ENCODE peak calls at places on chromosomes 3 and 15, in six cellular contexts. D, S, J, U, L and I are unnamed samples.

GRCh38 chr3:113231827-113232253 is 20.5 kb downstream of the BOC start:
- DNase-seq in S (no peak), U (peak), D (peak), L (no peak), J (peak), I (peak)

GRCh38 chr15:98765610-98766009 is 117.3 kb downstream of the IGF1R start:
- DNase-seq in U (no peak), J (no peak), D (no peak), L (no peak), S (no peak), I (no peak)

GRCh38 chr3:25603703-25604102 is 61.0 kb downstream of the TOP2B start:
- DNase-seq in S (no peak), D (no peak), J (no peak), L (no peak), U (peak), I (no peak)

GRCh38 chr15:84648539-84648938 is 5.5 kb downstream of the WDR73 start:
- DNase-seq in S (no peak), L (no peak), J (no peak), U (no peak), D (no peak), I (no peak)

GRCh38 chr3:54818942-54819341 is 108.9 kb downstream of the LRTM1 start:
- DNase-seq in J (no peak), L (no peak), S (no peak), D (no peak), U (no peak), I (no peak)

GRCh38 chr3:113247664-113248458 is 36.5 kb downstream of the BOC start:
- DNase-seq in D (no peak), U (no peak), S (no peak), J (no peak), L (no peak), I (no peak)

GRCh38 chr15:63023351-63023945 is 19.1 kb upstream of the TPM1 start:
- DNase-seq in D (peak), S (no peak), L (no peak), U (peak), J (no peak), I (no peak)

GRCh38 chr3:192550356-192550755 is 177.0 kb downstream of the FGF12 start:
- DNase-seq in U (no peak), J (no peak), D (no peak), S (no peak), L (no peak), I (no peak)

GRCh38 chr3:185789891-185790830 is 34.7 kb downstream of the IGF2BP2 start:
- DNase-seq in D (peak), L (no peak), S (no peak), U (no peak), J (no peak), I (no peak)

GRCh38 chr3:185788292-185788691 is 36.5 kb downstream of the IGF2BP2 start:
- DNase-seq in U (no peak), J (no peak), S (no peak), L (no peak), D (no peak), I (no peak)

GRCh38 chr3:185786956-185787877 is 37.6 kb downstream of the IGF2BP2 start:
- DNase-seq in J (no peak), D (no peak), L (no peak), S (no peak), U (no peak), I (no peak)

GRCh38 chr3:185792955-185793354 is 31.9 kb downstream of the IGF2BP2 start:
- DNase-seq in D (no peak), U (no peak), J (no peak), L (no peak), S (no peak), I (no peak)

GRCh38 chr3:185789134-185789533 is 35.7 kb downstream of the IGF2BP2 start:
- DNase-seq in J (no peak), S (no peak), U (no peak), L (no peak), D (no peak), I (peak)
- H2BK120ac ChIP-seq in J (no peak), S (peak), U (no peak), L (no peak), D (no peak), I (no peak)

GRCh38 chr3:138833908-138834358 is 795 bp downstream of the PIK3CB start:
- DNase-seq in L (no peak), S (no peak), J (no peak), D (peak), U (no peak), I (peak)
- H2BK120ac ChIP-seq in L (no peak), S (no peak), J (no peak), D (no peak), U (no peak), I (no peak)

GRCh38 chr15:92880796-92881569 is 19.1 kb upstream of the CHD2 start:
- DNase-seq in J (no peak), U (no peak), L (no peak), D (no peak), S (no peak), I (no peak)
- H2BK120ac ChIP-seq in J (no peak), U (no peak), L (no peak), D (peak), S (no peak), I (no peak)

DNA sequence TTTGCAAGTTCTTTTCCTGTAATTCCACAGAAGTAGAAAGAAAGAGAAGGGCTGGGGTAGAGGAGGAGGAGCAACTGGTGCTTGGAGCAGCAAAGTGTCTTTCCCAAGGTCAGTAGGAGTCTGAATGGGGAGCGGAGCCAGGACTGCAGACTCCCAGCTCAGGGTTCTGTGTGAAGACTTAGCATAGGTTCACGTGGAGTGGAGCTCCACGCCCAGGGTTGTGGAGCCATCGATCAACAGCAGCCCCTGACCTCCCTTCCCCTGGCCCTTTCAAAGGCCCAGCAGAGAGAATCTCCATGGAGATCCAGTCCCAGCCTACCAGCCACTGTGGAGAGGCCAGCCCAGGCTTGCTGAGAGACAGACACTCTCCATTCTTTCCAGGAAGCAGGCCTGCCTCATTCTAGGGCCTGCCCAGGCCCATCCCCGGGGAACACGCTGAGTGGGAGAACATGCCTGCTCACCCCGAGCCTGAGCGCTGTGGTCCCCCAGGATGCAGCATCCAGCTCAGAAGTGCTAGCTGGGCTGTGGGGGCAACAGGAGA is 62.1 kb downstream of the CORO2B start:
- DNase-seq in D (no peak), J (no peak), U (no peak), L (no peak), S (no peak), I (no peak)
- H2BK120ac ChIP-seq in D (peak), J (no peak), U (peak), L (peak), S (no peak), I (no peak)

GRCh38 chr15:77507151-77507847 is 86.6 kb downstream of the HMG20A start:
- DNase-seq in D (no peak), L (no peak), J (no peak), S (no peak), U (no peak), I (no peak)
- H2BK120ac ChIP-seq in D (no peak), L (no peak), J (no peak), S (no peak), U (no peak), I (no peak)

DNA sequence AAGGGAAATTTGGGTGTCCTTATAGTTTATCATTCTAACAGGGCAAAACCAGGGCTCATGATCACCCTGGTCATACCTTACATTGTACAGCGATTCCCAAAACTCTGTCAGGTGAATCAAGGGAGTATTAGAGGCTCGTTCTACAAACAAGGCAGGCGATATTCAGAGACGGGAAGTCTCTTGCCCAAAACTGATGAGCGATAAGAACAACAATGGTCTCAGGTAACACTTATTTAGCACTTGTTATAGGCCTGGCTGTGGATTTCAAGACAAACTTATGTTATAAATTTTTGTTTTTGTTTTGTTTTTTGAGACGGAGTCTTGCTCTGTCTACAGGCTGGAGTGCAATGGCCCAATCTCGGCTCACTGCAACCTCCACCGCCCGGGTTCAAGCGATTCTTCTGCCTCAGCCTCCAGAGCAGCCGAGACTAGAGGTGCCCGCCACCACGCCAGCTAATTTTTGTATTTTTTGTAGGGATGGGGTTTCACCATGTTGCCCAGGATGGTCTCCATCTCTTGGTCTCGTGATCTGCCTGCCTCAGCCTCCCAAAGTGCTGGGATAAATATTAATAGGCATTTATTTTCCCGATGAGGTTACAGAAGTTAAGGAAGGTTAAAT is 12.8 kb downstream of the BCL2L10 start:
- DNase-seq in L (no peak), J (no peak), U (no peak), D (no peak), S (no peak), I (no peak)
- H2BK120ac ChIP-seq in L (no peak), J (no peak), U (no peak), D (no peak), S (no peak), I (no peak)

DNA sequence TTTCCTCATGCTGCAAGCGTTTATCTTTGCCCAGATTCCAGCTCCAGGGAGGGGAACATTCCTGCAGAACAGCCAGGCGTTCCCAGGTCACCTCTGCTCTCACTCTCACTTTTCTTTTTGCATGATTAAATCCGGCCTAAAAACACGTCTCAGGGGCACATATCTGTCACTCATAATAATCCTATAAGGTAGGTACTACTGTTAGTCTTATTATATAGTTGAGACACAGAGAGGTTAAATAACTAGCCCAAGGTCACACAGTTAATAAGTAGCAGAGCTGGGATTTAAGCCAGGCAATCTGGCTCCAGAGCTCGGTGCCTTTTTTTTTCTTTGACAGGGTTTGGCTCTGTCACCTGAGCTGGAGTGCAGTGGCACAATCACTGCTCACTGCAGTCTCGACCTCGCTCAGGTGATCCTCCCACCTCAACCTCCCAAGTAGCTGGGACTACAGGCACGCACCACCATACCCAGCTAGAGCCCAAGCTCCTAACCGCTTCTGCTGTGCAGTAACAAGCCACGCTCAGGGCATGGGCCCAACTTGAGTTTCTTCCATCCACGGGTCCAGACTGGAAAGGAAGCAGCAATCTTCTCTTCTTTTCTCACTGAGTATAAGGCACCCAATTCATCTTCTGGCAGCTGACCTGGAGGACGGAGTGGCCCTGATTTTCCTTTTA is 96.5 kb downstream of the LIPC start:
- DNase-seq in U (peak), L (no peak), J (peak), S (no peak), D (peak), I (peak)
- H2BK120ac ChIP-seq in U (no peak), L (no peak), J (no peak), S (no peak), D (peak), I (no peak)

DNA sequence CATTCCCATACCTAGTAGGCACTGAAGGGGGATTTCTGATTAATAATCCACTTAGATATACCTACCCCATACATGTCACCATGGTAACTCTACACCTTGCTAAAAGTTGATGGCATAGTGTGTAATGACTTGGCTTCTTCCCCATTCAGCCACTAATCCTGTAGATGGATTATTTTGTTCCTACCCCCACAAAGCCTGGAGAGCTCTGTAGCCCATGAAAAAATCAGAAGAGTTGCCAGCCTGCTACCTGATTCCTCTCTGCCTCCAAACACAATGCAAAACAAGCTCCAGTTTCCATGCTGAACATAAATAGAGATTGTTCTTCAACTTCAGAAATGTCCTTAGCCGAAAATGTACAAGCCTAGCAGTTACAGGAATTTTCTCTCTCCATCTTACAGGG is 98.9 kb upstream of the PFN2 start:
- DNase-seq in U (no peak), D (no peak), S (no peak), L (no peak), J (no peak), I (no peak)
- H2BK120ac ChIP-seq in U (peak), D (no peak), S (no peak), L (no peak), J (no peak), I (no peak)

GRCh38 chr3:31724144-31724543 is 191.4 kb downstream of the STT3B start:
- DNase-seq in J (peak), D (no peak), U (no peak), S (peak), L (peak), I (peak)
- H2BK120ac ChIP-seq in J (no peak), D (no peak), U (no peak), S (no peak), L (no peak), I (no peak)